ENCODE peak calls at places on chromosome 10, in nine cellular contexts. R is left ventricle myocardium inferior; K is T-helper 1 cell; X is posterior cingulate gyrus; B is B cell; W is naive thymus-derived CD8-positive, alpha-beta T cell; P is AG09319; Y is neural crest cell; E is suprapubic skin. U is an unnamed sample.

GRCh38 chr10:6689036-6689435 is 109.0 kb upstream of the PRKCQ start:
- DNase-seq in W (no peak), B (no peak), X (no peak), R (no peak), P (no peak), E (no peak), K (no peak), Y (no peak), U (no peak)

GRCh38 chr10:55966131-55966530 is 394.9 kb downstream of the ZWINT start:
- DNase-seq in B (no peak), K (no peak), R (no peak), X (no peak), Y (no peak), P (no peak), E (no peak), W (no peak), U (no peak)

GRCh38 chr10:29734980-29735627 is 100.3 kb upstream of the SVIL start:
- DNase-seq in W (peak), P (no peak), R (peak), Y (peak), X (peak), B (peak), K (peak), E (peak), U (no peak)

GRCh38 chr10:50552771-50553535 is 70.8 kb downstream of the SGMS1 start:
- DNase-seq in Y (no peak), X (no peak), E (no peak), R (no peak), W (peak), B (no peak), K (no peak), P (no peak), U (no peak)

GRCh38 chr10:48448796-48449195 is 142.3 kb downstream of the MAPK8 start:
- DNase-seq in Y (no peak), K (no peak), W (no peak), P (no peak), R (no peak), X (no peak), B (no peak), E (no peak), U (no peak)

GRCh38 chr10:109556399-109556798 is 366.9 kb downstream of the XPNPEP1 start:
- DNase-seq in W (no peak), Y (no peak), R (no peak), K (no peak), B (no peak), X (no peak), P (no peak), E (no peak), U (no peak)

GRCh38 chr10:123573236-123574147 is 92.7 kb upstream of the GPR26 start:
- DNase-seq in X (no peak), B (peak), E (no peak), R (peak), P (peak), K (no peak), Y (peak), W (no peak), U (no peak)

GRCh38 chr10:11553773-11554381 is 57.6 kb downstream of the USP6NL start:
- DNase-seq in X (no peak), K (no peak), Y (no peak), W (no peak), B (no peak), R (no peak), E (no peak), P (no peak), U (no peak)

GRCh38 chr10:12481956-12482355 is 132.6 kb downstream of the CAMK1D start:
- DNase-seq in K (no peak), E (no peak), X (no peak), B (no peak), P (no peak), W (no peak), R (no peak), Y (no peak), U (no peak)